ENCODE peak calls at places on chromosomes 4 and X, in six cellular contexts. One of them, this sample, is unnamed.

GRCh38 chrX:121307441-121307840 is 260.0 kb downstream of the GLUD2 start:
- DNase-seq in tibial nerve: no peak
- DNase-seq in fibroblast of lung: peak; percentile 35
- DNase-seq in bronchial epithelial cell: no peak
- DNase-seq in PC-3: no peak
- DNase-seq in upper lobe of right lung: no peak
- DNase-seq in this sample: peak; percentile 25

GRCh38 chr4:104811727-104812126 is 317.0 kb upstream of the CXXC4 start:
- DNase-seq in fibroblast of lung: no peak
- DNase-seq in bronchial epithelial cell: no peak
- DNase-seq in tibial nerve: no peak
- DNase-seq in PC-3: no peak
- DNase-seq in upper lobe of right lung: no peak
- DNase-seq in this sample: no peak

GRCh38 chr4:86498560-86499166 is 95.5 kb upstream of the PTPN13 start:
- DNase-seq in bronchial epithelial cell: peak; percentile 60
- DNase-seq in fibroblast of lung: peak; percentile 70
- DNase-seq in PC-3: peak; percentile 71
- DNase-seq in upper lobe of right lung: no peak
- DNase-seq in tibial nerve: no peak
- DNase-seq in this sample: peak; percentile 64

GRCh38 chr4:7808181-7808580 is 131.5 kb downstream of the AFAP1 start:
- DNase-seq in PC-3: no peak
- DNase-seq in upper lobe of right lung: peak; percentile 6
- DNase-seq in fibroblast of lung: no peak
- DNase-seq in tibial nerve: no peak
- DNase-seq in bronchial epithelial cell: no peak
- DNase-seq in this sample: no peak

GRCh38 chr4:28879178-28879577 is 1841.0 kb upstream of the PCDH7 start:
- DNase-seq in tibial nerve: no peak
- DNase-seq in bronchial epithelial cell: peak; percentile 8
- DNase-seq in fibroblast of lung: peak; percentile 9
- DNase-seq in upper lobe of right lung: no peak
- DNase-seq in PC-3: peak; percentile 61
- DNase-seq in this sample: no peak

GRCh38 chrX:285076-285677 is 4.0 kb downstream of the PLCXD1 start:
- DNase-seq in upper lobe of right lung: no peak
- DNase-seq in fibroblast of lung: no peak
- DNase-seq in PC-3: no peak
- DNase-seq in bronchial epithelial cell: no peak
- DNase-seq in tibial nerve: no peak
- DNase-seq in this sample: no peak

GRCh38 chrX:56812515-56813105 is 83.6 kb downstream of the NBDY start:
- DNase-seq in PC-3: no peak
- DNase-seq in fibroblast of lung: no peak
- DNase-seq in tibial nerve: no peak
- DNase-seq in upper lobe of right lung: no peak
- DNase-seq in bronchial epithelial cell: no peak
- DNase-seq in this sample: no peak

GRCh38 chr4:119131160-119131559 is 4.5 kb upstream of the MYOZ2 start:
- DNase-seq in fibroblast of lung: no peak
- DNase-seq in bronchial epithelial cell: no peak
- DNase-seq in tibial nerve: no peak
- DNase-seq in upper lobe of right lung: no peak
- DNase-seq in PC-3: no peak
- DNase-seq in this sample: no peak

GRCh38 chr4:36209941-36210663 is 34.2 kb downstream of the ARAP2 start:
- DNase-seq in bronchial epithelial cell: no peak
- DNase-seq in PC-3: no peak
- DNase-seq in upper lobe of right lung: no peak
- DNase-seq in tibial nerve: no peak
- DNase-seq in fibroblast of lung: no peak
- DNase-seq in this sample: no peak

DNA sequence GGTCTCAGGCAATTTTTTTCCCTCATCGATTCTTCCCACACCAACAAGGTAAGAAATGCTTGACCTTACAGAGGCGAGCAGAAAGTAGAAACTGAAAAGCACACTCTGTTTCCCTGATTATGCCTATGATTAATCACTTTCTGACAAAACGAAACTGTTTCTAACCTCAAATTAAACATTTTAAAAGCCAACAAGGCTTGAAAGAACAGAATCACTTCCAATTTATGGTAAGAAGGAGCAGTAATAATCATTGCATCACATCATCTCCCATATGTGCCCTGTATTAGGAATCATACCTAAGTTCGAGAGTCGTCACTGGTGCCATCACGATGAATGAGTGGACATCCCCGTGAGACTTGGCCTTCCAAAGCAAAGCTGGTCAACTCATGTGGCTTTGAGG is 12.5 kb upstream of the CXCL13 start:
- DNase-seq in upper lobe of right lung: no peak
- DNase-seq in fibroblast of lung: peak; percentile 33
- DNase-seq in PC-3: no peak
- DNase-seq in tibial nerve: no peak
- DNase-seq in bronchial epithelial cell: no peak
- DNase-seq in this sample: no peak
- H3K4me3 ChIP-seq in upper lobe of right lung: no peak overlapping the region
- H3K4me3 ChIP-seq in fibroblast of lung: no peak overlapping the region
- H3K4me3 ChIP-seq in PC-3: no peak overlapping the region
- H3K4me3 ChIP-seq in tibial nerve: no peak overlapping the region
- H3K4me3 ChIP-seq in bronchial epithelial cell: no peak overlapping the region
- H3K4me3 ChIP-seq in this sample: no peak overlapping the region

GRCh38 chr4:68278045-68278444 is 32.6 kb upstream of the TMPRSS11B start:
- DNase-seq in PC-3: peak; percentile 79
- DNase-seq in upper lobe of right lung: no peak
- DNase-seq in bronchial epithelial cell: peak; percentile 15
- DNase-seq in fibroblast of lung: no peak
- DNase-seq in tibial nerve: no peak
- DNase-seq in this sample: no peak

GRCh38 chr4:68267433-68267944 is 22.0 kb upstream of the TMPRSS11B start:
- DNase-seq in tibial nerve: no peak
- DNase-seq in bronchial epithelial cell: peak; percentile 43
- DNase-seq in fibroblast of lung: peak; percentile 88
- DNase-seq in upper lobe of right lung: no peak
- DNase-seq in PC-3: peak; percentile 65
- DNase-seq in this sample: no peak

GRCh38 chr4:68272860-68273259 is 27.4 kb upstream of the TMPRSS11B start:
- DNase-seq in PC-3: peak; percentile 27
- DNase-seq in tibial nerve: no peak
- DNase-seq in fibroblast of lung: peak; percentile 57
- DNase-seq in bronchial epithelial cell: peak; percentile 49
- DNase-seq in upper lobe of right lung: no peak
- DNase-seq in this sample: peak; percentile 15

GRCh38 chr4:68271851-68272756 is 26.6 kb upstream of the TMPRSS11B start:
- DNase-seq in tibial nerve: no peak
- DNase-seq in bronchial epithelial cell: peak; percentile 65
- DNase-seq in fibroblast of lung: peak; percentile 64
- DNase-seq in upper lobe of right lung: no peak
- DNase-seq in PC-3: peak; percentile 81
- DNase-seq in this sample: peak; percentile 33
- TF ChIP-seq CTCF in tibial nerve: peak; percentile 73
- TF ChIP-seq CTCF in bronchial epithelial cell: peak; percentile 40
- TF ChIP-seq CTCF in fibroblast of lung: peak; percentile 65
- TF ChIP-seq CTCF in upper lobe of right lung: peak; percentile 82
- TF ChIP-seq CTCF in PC-3: peak; percentile 89
- TF ChIP-seq CTCF in this sample: peak; percentile 63

DNA sequence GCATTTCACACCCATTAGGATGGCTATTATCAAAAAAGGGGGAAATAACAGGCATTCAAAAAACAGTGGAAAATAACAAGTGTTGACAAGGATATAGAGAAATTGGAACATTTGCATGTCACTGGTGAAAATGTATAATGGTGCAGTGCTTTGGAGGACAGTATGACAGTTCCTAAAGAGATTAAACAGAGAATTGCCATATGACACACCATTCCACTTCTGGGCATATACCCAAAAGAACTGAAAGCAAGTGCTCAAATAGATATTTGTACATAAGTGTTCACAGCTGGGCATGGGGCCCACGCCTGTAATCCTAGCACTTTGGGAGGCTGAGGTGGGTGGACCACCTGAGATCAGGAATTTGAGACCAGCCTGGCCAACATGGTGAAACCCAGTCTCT is 348.1 kb downstream of the NR3C2 start:
- DNase-seq in tibial nerve: no peak
- DNase-seq in bronchial epithelial cell: no peak
- DNase-seq in fibroblast of lung: no peak
- DNase-seq in upper lobe of right lung: no peak
- DNase-seq in PC-3: no peak
- DNase-seq in this sample: no peak
- H3K4me3 ChIP-seq in tibial nerve: no peak overlapping the region
- H3K4me3 ChIP-seq in bronchial epithelial cell: no peak overlapping the region
- H3K4me3 ChIP-seq in fibroblast of lung: no peak overlapping the region
- H3K4me3 ChIP-seq in upper lobe of right lung: no peak overlapping the region
- H3K4me3 ChIP-seq in PC-3: no peak overlapping the region
- H3K4me3 ChIP-seq in this sample: no peak overlapping the region

DNA sequence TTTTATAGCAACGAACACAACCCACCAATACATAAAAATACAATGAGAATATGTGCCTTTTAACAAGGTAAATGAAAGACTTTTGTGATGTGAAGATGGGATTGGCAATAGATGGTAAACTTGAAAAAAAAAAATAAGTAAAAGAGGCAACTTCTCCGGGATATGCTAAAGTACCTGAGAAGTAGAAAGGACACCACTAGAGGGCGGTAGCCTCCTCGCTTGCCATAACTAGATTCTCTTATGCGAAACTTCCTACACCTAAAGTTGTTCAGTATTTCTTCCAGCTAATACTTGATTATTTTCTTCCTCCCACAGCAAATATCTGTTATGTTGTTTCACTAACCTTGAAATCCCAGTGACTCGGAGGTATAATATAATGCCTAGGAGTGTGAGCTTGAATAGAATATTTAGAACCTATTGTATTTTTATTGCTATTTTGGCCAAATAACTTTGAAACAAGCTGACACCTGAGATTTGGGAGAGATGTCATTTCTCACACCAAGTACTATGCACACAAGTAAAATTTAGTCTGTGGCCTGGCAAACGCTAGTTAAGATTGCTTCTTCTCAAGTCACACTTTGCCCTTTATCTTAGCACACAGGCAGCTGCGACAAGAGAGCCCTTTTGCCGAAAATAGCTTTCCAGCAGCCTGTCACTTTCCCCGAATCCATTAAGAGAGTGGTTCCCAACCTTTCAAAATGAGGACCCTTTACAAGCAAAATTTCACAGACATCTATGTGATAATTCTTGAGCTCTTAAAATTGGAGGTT is 44.9 kb upstream of the PDLIM5 start:
- DNase-seq in fibroblast of lung: peak; percentile 78
- DNase-seq in upper lobe of right lung: no peak
- DNase-seq in tibial nerve: peak; percentile 57
- DNase-seq in PC-3: peak; percentile 85
- DNase-seq in bronchial epithelial cell: peak; percentile 79
- DNase-seq in this sample: peak; percentile 91
- TF ChIP-seq CTCF in fibroblast of lung: peak; percentile 86
- TF ChIP-seq CTCF in upper lobe of right lung: peak; percentile 94
- TF ChIP-seq CTCF in tibial nerve: peak; percentile 80
- TF ChIP-seq CTCF in PC-3: peak; percentile 83
- TF ChIP-seq CTCF in bronchial epithelial cell: peak; percentile 86
- TF ChIP-seq CTCF in this sample: peak; percentile 89

This sample was measured in foreskin fibroblast.